ENCODE peak calls at places on chromosomes 3 and 15, in six cellular contexts. S is lower leg skin, D is upper lobe of right lung, Y is cardiac muscle cell, Z is bronchial epithelial cell, U is adrenal gland. W is an unnamed sample.

GRCh38 chr3:177596248-177596821 is 399.1 kb upstream of the TBL1XR1 start:
- DNase-seq in S (no peak), D (no peak), Y (peak), Z (peak), U (no peak), W (peak)

GRCh38 chr3:64940949-64941348 is 253.1 kb upstream of the ADAMTS9 start:
- DNase-seq in S (no peak), D (no peak), Y (no peak), Z (no peak), U (no peak), W (no peak)

GRCh38 chr15:68795298-68795848 is 25.3 kb downstream of the ANP32A start:
- DNase-seq in S (peak), D (peak), Y (peak), Z (peak), U (peak), W (peak)

GRCh38 chr3:119559441-119559963 is at the start of gene CD80:
- DNase-seq in S (peak), D (peak), Y (peak), Z (peak), U (no peak), W (peak)

GRCh38 chr15:69576948-69577351 is 124.3 kb downstream of the RPLP1 start:
- DNase-seq in S (no peak), D (no peak), Y (no peak), Z (no peak), U (no peak), W (no peak)

GRCh38 chr3:101351834-101352233 is 31.5 kb upstream of the IMPG2 start:
- DNase-seq in S (no peak), D (no peak), Y (peak), Z (no peak), U (no peak), W (peak)

GRCh38 chr15:31098491-31098917 is 3.0 kb downstream of the TRPM1 start:
- DNase-seq in S (no peak), D (no peak), Y (no peak), Z (no peak), U (no peak), W (no peak)

GRCh38 chr15:42507514-42507913 is 12.1 kb downstream of the SNAP23 start:
- DNase-seq in S (no peak), D (no peak), Y (no peak), Z (no peak), U (no peak), W (no peak)

GRCh38 chr15:55344206-55344605 is 25.2 kb downstream of the PIGB start:
- DNase-seq in S (no peak), D (no peak), Y (peak), Z (peak), U (no peak), W (no peak)

GRCh38 chr15:72183781-72184164 is 13.8 kb downstream of the GRAMD2A start:
- DNase-seq in S (no peak), D (no peak), Y (no peak), Z (no peak), U (no peak), W (no peak)

GRCh38 chr3:40714771-40715170 is 190.0 kb downstream of the ZNF621 start:
- DNase-seq in S (no peak), D (no peak), Y (no peak), Z (peak), U (no peak), W (no peak)

GRCh38 chr15:38588672-38589071 is 24.1 kb upstream of the RASGRP1 start:
- DNase-seq in S (no peak), D (no peak), Y (peak), Z (peak), U (no peak), W (peak)

GRCh38 chr3:161096771-161097367 is 8.3 kb downstream of the B3GALNT1 start:
- DNase-seq in S (no peak), D (no peak), Y (peak), Z (peak), U (no peak), W (no peak)

GRCh38 chr3:156460206-156460609 is 94.7 kb downstream of the SSR3 start:
- DNase-seq in S (no peak), D (no peak), Y (no peak), Z (no peak), U (no peak), W (no peak)

GRCh38 chr3:129005526-129006303 is 4.6 kb downstream of the EFCC1 start:
- DNase-seq in S (no peak), D (no peak), Y (peak), Z (no peak), U (no peak), W (peak)

GRCh38 chr15:59437777-59438574 is at the start of gene FAM81A:
- DNase-seq in S (peak), D (peak), Y (peak), Z (peak), U (peak), W (peak)

GRCh38 chr3:173258721-173259120 is 117.7 kb upstream of the SPATA16 start:
- DNase-seq in S (no peak), D (no peak), Y (no peak), Z (no peak), U (no peak), W (no peak)

GRCh38 chr3:49788056-49788455 is 1.7 kb upstream of the IP6K1 start:
- DNase-seq in S (no peak), D (peak), Y (no peak), Z (no peak), U (no peak), W (no peak)

GRCh38 chr15:62125763-62126162 is 39.3 kb downstream of the C2CD4B start:
- DNase-seq in S (no peak), D (no peak), Y (peak), Z (peak), U (no peak), W (peak)

GRCh38 chr3:129947916-129948315 is 26.6 kb upstream of the TRH start:
- DNase-seq in S (no peak), D (no peak), Y (no peak), Z (no peak), U (no peak), W (no peak)

GRCh38 chr3:195910499-195910845 is 2.1 kb upstream of the TNK2 start:
- DNase-seq in S (no peak), D (no peak), Y (no peak), Z (no peak), U (no peak), W (no peak)

GRCh38 chr3:190497809-190498208 is 16.1 kb upstream of the IL1RAP start:
- DNase-seq in S (no peak), D (no peak), Y (peak), Z (peak), U (no peak), W (no peak)

GRCh38 chr15:56770191-56770590 is 36.9 kb upstream of the ZNF280D start:
- DNase-seq in S (no peak), D (no peak), Y (no peak), Z (no peak), U (no peak), W (no peak)

GRCh38 chr3:80063535-80063934 is 295.7 kb upstream of the ROBO1 start:
- DNase-seq in S (no peak), D (no peak), Y (no peak), Z (no peak), U (no peak), W (no peak)

GRCh38 chr3:63492464-63492863 is 160.0 kb upstream of the SNTN start:
- DNase-seq in S (no peak), D (no peak), Y (no peak), Z (no peak), U (no peak), W (no peak)

GRCh38 chr3:169744332-169745054 is 20.4 kb downstream of the TERC start:
- DNase-seq in S (no peak), D (no peak), Y (peak), Z (peak), U (no peak), W (peak)

GRCh38 chr3:186219211-186219638 is 110.3 kb upstream of the ETV5 start:
- DNase-seq in S (no peak), D (no peak), Y (no peak), Z (no peak), U (no peak), W (no peak)

GRCh38 chr15:26461847-26462608 is 310.8 kb downstream of the GABRB3 start:
- DNase-seq in S (no peak), D (no peak), Y (no peak), Z (no peak), U (no peak), W (no peak)

GRCh38 chr3:21654662-21655061 is 96.3 kb downstream of the ZNF385D start:
- DNase-seq in S (no peak), D (no peak), Y (peak), Z (peak), U (no peak), W (peak)

GRCh38 chr3:31960793-31961431 is 20.1 kb downstream of the OSBPL10 start:
- DNase-seq in S (no peak), D (no peak), Y (peak), Z (peak), U (no peak), W (peak)

GRCh38 chr3:128607710-128608048 is 42.9 kb downstream of the RPN1 start:
- DNase-seq in S (no peak), D (no peak), Y (no peak), Z (no peak), U (no peak), W (no peak)

GRCh38 chr3:53194218-53195065 is 33.4 kb downstream of the PRKCD start:
- DNase-seq in S (no peak), D (no peak), Y (peak), Z (no peak), U (no peak), W (peak)

DNA sequence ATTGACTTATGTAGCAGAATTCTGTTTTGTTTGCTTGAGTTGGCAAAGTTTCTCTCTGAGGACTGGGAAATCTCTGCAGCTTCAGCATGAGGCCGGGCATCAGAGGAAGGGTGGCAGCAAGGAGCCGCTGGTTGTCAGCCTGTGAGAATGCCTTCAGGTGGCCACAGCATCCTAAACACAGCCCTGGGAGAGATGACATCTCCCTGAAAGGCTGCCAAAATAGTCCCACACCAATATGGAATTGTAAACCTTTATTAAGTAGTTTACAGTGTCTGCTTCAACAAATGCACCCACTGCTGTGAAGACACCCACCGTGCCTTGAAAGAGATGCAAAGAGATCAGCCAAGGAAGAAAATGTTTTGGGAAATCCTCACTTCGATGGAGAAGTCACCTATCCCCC is 609.7 kb upstream of the ARRDC4 start:
- DNase-seq in S (no peak), D (no peak), Y (no peak), Z (no peak), U (no peak), W (no peak)
- TF ChIP-seq CTCF in S (no peak), D (no peak), Y (no peak), Z (no peak), U (no peak), W (no peak)

DNA sequence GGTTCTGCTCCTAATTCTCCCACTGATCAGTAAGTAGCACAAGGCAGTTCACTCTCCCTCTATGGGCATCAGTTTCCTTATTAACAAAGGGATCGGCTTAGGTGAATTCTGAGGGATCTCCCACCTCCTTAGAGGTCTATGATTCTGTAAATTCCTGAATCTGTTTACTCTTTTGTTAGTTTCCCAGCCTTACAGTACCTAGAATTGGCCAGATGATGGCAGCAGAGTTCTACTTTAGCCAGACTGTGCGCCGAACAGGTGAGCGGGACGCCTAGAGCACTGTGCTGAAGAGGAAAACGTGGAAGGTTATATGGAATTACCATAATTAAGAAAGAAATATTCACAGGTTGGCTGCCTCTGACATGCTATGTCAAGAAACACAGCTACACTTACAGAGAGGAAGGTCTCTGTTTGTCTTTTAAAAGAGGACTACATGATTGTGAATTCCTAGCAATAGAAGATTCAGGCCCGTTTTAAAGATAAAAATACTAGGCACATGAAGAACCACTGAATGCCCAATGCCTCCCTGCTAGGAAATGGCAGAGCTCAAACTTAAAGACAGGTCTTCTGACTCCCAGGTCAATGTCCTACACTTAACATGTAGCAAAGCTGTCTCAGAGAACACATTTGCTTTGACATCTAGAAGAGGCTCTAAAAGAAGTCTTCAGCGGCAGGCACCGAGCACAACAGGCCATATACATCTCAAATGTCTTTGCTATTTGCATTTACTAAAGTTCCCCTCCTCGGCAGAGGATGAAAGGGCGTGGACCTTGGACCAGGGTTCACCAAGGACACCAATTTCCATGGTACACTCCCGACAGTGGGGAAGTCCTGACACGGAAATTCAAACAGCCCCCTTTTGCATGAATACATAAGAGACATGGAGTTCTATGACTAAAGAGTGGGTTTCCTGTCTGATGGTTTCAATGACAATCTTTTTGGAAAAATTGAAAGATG is 259.8 kb downstream of the FGF12 start:
- DNase-seq in S (peak), D (no peak), Y (peak), Z (peak), U (peak), W (peak)
- TF ChIP-seq CTCF in S (peak), D (peak), Y (peak), Z (peak), U (peak), W (peak)

DNA sequence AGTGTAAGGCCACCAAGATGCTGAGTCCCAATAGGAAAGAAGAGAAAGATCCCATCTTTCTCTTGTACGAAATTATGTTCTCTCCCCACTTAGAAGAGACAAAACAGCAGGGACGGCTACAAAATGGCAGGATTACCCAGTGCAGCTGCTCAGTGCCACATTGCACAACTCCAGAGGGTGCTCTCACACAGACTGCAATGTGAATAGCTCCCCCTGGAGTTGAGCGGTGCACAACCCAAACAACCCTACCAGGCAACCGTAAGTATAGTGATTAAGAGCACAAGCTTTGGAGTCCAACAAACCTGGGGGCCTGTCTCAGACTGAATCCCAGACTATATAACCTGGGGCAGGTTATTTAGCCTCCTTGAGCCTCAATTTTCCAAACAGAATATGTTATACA is 3.1 kb upstream of the BHLHE40 start:
- DNase-seq in S (no peak), D (peak), Y (peak), Z (peak), U (no peak), W (peak)
- TF ChIP-seq CTCF in S (no peak), D (peak), Y (peak), Z (peak), U (peak), W (peak)

GRCh38 chr3:167033866-167034265 is 346.2 kb downstream of the ZBBX start:
- DNase-seq in S (no peak), D (no peak), Y (no peak), Z (no peak), U (no peak), W (no peak)

GRCh38 chr3:167030059-167030458 is 350.0 kb downstream of the ZBBX start:
- DNase-seq in S (no peak), D (no peak), Y (no peak), Z (no peak), U (no peak), W (no peak)

GRCh38 chr3:167031364-167032049 is 348.6 kb downstream of the ZBBX start:
- DNase-seq in S (no peak), D (no peak), Y (no peak), Z (peak), U (no peak), W (no peak)

DNA sequence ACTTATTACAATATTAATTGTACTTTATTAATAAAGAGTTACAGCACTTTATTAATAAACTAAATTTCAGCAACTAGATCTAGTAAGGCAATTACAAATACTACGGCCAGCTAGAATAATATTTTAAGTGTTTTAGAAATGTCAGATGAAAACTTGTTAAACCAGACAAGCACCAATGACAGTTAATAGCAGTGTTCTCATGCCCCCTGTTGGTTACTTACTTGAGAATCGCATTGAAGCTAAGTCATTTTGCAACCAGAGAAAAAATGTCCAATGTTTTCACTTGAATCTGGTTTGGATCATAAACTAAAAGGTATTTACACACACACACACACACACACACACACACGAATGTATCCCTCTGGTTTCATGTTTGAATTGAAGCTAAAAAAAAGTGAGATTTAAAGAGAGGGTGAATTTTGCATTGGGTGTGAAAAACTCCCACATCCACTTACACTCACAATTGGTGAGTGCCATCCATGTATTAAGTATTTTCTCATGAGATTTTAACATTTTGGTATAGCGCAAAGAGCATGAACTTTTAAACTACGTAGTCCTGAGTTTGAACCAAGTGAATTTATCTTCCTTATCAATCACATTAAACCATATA is 347.7 kb downstream of the ZBBX start:
- DNase-seq in S (no peak), D (no peak), Y (peak), Z (peak), U (peak), W (peak)
- TF ChIP-seq CTCF in S (no peak), D (peak), Y (peak), Z (peak), U (peak), W (no peak)

DNA sequence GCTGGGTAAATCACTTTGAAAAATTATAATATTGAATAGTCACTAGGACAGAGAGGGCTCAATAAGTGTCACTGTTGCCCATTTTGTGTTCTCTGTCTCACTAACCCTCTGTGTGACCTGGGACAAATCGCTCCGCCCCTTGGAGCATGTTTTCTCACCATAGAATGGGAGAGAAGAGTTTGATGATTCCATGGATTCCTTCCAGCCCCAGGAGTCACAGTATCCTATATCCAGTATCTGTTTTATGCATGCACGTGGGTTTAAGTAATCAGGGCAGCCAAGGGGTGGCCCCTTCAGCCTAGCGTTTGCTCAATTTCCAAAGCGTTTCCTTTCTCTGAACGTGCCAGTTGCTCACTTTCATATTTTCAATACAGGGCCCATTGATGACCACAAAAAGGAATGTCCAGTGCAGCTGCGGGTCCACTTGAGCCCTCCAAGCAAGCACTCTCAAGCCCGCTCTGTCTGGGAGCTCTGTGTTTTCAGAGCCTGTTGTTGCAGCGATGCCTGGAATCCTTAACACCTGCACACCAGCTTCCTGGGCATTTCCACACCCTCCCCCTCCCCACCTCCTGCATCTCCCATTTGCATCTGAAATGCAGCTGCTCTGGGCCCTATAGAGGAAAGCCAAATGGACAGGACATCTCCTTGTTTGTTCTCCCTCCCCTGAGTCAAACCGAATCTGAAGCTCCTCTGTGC is 164.4 kb upstream of the LPP start:
- DNase-seq in S (no peak), D (no peak), Y (no peak), Z (no peak), U (no peak), W (no peak)
- TF ChIP-seq CTCF in S (no peak), D (no peak), Y (no peak), Z (no peak), U (no peak), W (no peak)

GRCh38 chr15:45710657-45711056 is 75.8 kb downstream of the SQOR start:
- DNase-seq in S (no peak), D (no peak), Y (no peak), Z (no peak), U (no peak), W (no peak)
- TF ChIP-seq CTCF in S (no peak), D (no peak), Y (no peak), Z (no peak), U (no peak), W (no peak)

DNA sequence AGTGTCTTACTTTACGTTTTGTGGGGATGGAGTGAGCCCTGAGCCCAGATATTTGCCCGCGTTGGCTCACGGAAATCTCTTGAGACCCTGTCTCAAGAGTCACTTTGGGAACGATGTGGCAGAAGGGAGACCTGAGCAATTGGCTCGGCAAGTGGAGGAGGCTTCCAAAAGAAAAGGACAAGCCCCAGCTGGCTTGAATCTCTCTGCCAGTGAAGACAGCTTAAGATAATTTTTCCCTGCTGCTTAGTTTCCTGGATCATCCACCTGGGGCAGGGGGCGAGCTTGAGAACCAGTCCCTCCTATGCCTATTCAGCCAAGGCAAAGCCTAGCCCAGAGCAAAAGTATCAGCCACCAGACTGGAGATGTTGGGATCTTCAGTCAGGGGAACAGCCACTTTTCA is 708 bp downstream of the SEC22A start:
- DNase-seq in S (no peak), D (no peak), Y (no peak), Z (peak), U (no peak), W (peak)
- TF ChIP-seq CTCF in S (no peak), D (no peak), Y (no peak), Z (no peak), U (no peak), W (no peak)

GRCh38 chr15:48800811-48801460 is 9.9 kb downstream of the CEP152 start:
- DNase-seq in S (no peak), D (no peak), Y (peak), Z (peak), U (no peak), W (peak)
- TF ChIP-seq CTCF in S (no peak), D (peak), Y (peak), Z (peak), U (peak), W (peak)

W was measured in fibroblast of the aortic adventitia.